ENCODE peak calls at places on chromosome 4, in nine cellular contexts. One of them, this sample, is unnamed.

GRCh38 chr4:149933120-149933519 is 117.5 kb upstream of the IQCM start:
- DNase-seq in CD8-positive, alpha-beta memory T cell: no peak
- DNase-seq in CD4-positive, CD25-positive, alpha-beta regulatory T cell: no peak
- DNase-seq in activated T-cell treated with anti-CD3 and anti-CD28 coated beads, Interleukin-2, amount 50 U/mL, for 24 hours: no peak
- DNase-seq in RKO: no peak
- DNase-seq in posterior cingulate gyrus: no peak
- DNase-seq in coronary artery: no peak
- DNase-seq in NCI-H446 treated with DMSO at 0.1 percent for 48 hours: no peak
- DNase-seq in SW480: no peak
- DNase-seq in this sample: no peak

GRCh38 chr4:22167201-22167600 is 218.6 kb upstream of the KCNIP4 start:
- DNase-seq in RKO: no peak
- DNase-seq in NCI-H446 treated with DMSO at 0.1 percent for 48 hours: no peak
- DNase-seq in activated T-cell treated with anti-CD3 and anti-CD28 coated beads, Interleukin-2, amount 50 U/mL, for 24 hours: no peak
- DNase-seq in CD8-positive, alpha-beta memory T cell: no peak
- DNase-seq in CD4-positive, CD25-positive, alpha-beta regulatory T cell: no peak
- DNase-seq in coronary artery: no peak
- DNase-seq in SW480: no peak
- DNase-seq in posterior cingulate gyrus: no peak
- DNase-seq in this sample: no peak

GRCh38 chr4:140095694-140096482 is 58.1 kb downstream of the MAML3 start:
- DNase-seq in coronary artery: no peak
- DNase-seq in CD4-positive, CD25-positive, alpha-beta regulatory T cell: peak; percentile 78
- DNase-seq in posterior cingulate gyrus: no peak
- DNase-seq in activated T-cell treated with anti-CD3 and anti-CD28 coated beads, Interleukin-2, amount 50 U/mL, for 24 hours: peak; percentile 73
- DNase-seq in SW480: peak; percentile 58
- DNase-seq in NCI-H446 treated with DMSO at 0.1 percent for 48 hours: no peak
- DNase-seq in RKO: peak; percentile 88
- DNase-seq in CD8-positive, alpha-beta memory T cell: peak; percentile 8
- DNase-seq in this sample: no peak

GRCh38 chr4:134282680-134283079 is 81.1 kb upstream of the PABPC4L start:
- DNase-seq in posterior cingulate gyrus: no peak
- DNase-seq in CD4-positive, CD25-positive, alpha-beta regulatory T cell: no peak
- DNase-seq in activated T-cell treated with anti-CD3 and anti-CD28 coated beads, Interleukin-2, amount 50 U/mL, for 24 hours: no peak
- DNase-seq in NCI-H446 treated with DMSO at 0.1 percent for 48 hours: no peak
- DNase-seq in RKO: no peak
- DNase-seq in CD8-positive, alpha-beta memory T cell: no peak
- DNase-seq in coronary artery: no peak
- DNase-seq in SW480: no peak
- DNase-seq in this sample: no peak

GRCh38 chr4:183185018-183185417 is 86.0 kb downstream of the WWC2 start:
- DNase-seq in NCI-H446 treated with DMSO at 0.1 percent for 48 hours: no peak
- DNase-seq in RKO: no peak
- DNase-seq in CD8-positive, alpha-beta memory T cell: no peak
- DNase-seq in coronary artery: no peak
- DNase-seq in activated T-cell treated with anti-CD3 and anti-CD28 coated beads, Interleukin-2, amount 50 U/mL, for 24 hours: no peak
- DNase-seq in CD4-positive, CD25-positive, alpha-beta regulatory T cell: no peak
- DNase-seq in SW480: no peak
- DNase-seq in posterior cingulate gyrus: no peak
- DNase-seq in this sample: no peak

GRCh38 chr4:114607086-114607485 is 8.5 kb downstream of the UGT8 start:
- DNase-seq in activated T-cell treated with anti-CD3 and anti-CD28 coated beads, Interleukin-2, amount 50 U/mL, for 24 hours: no peak
- DNase-seq in coronary artery: no peak
- DNase-seq in posterior cingulate gyrus: no peak
- DNase-seq in CD4-positive, CD25-positive, alpha-beta regulatory T cell: no peak
- DNase-seq in SW480: no peak
- DNase-seq in CD8-positive, alpha-beta memory T cell: no peak
- DNase-seq in NCI-H446 treated with DMSO at 0.1 percent for 48 hours: no peak
- DNase-seq in RKO: no peak
- DNase-seq in this sample: no peak

GRCh38 chr4:168451744-168452394 is 28.4 kb downstream of the DDX60L start:
- DNase-seq in CD4-positive, CD25-positive, alpha-beta regulatory T cell: no peak
- DNase-seq in coronary artery: no peak
- DNase-seq in CD8-positive, alpha-beta memory T cell: no peak
- DNase-seq in RKO: peak; percentile 67
- DNase-seq in SW480: peak; percentile 6
- DNase-seq in activated T-cell treated with anti-CD3 and anti-CD28 coated beads, Interleukin-2, amount 50 U/mL, for 24 hours: no peak
- DNase-seq in posterior cingulate gyrus: no peak
- DNase-seq in NCI-H446 treated with DMSO at 0.1 percent for 48 hours: no peak
- DNase-seq in this sample: no peak

GRCh38 chr4:158856852-158857251 is 88.0 kb downstream of the FNIP2 start:
- DNase-seq in SW480: peak; percentile 71
- DNase-seq in activated T-cell treated with anti-CD3 and anti-CD28 coated beads, Interleukin-2, amount 50 U/mL, for 24 hours: no peak
- DNase-seq in RKO: peak; percentile 73
- DNase-seq in posterior cingulate gyrus: no peak
- DNase-seq in coronary artery: no peak
- DNase-seq in CD8-positive, alpha-beta memory T cell: no peak
- DNase-seq in CD4-positive, CD25-positive, alpha-beta regulatory T cell: peak; percentile 32
- DNase-seq in NCI-H446 treated with DMSO at 0.1 percent for 48 hours: peak; percentile 9
- DNase-seq in this sample: no peak

GRCh38 chr4:139666735-139667266 is 1.2 kb downstream of the MGST2 start:
- DNase-seq in SW480: peak; percentile 61
- DNase-seq in coronary artery: no peak
- DNase-seq in RKO: peak; percentile 75
- DNase-seq in CD8-positive, alpha-beta memory T cell: no peak
- DNase-seq in NCI-H446 treated with DMSO at 0.1 percent for 48 hours: peak; percentile 61
- DNase-seq in posterior cingulate gyrus: no peak
- DNase-seq in CD4-positive, CD25-positive, alpha-beta regulatory T cell: no peak
- DNase-seq in activated T-cell treated with anti-CD3 and anti-CD28 coated beads, Interleukin-2, amount 50 U/mL, for 24 hours: no peak
- DNase-seq in this sample: no peak

GRCh38 chr4:94156816-94157215 is 50.8 kb upstream of the SMARCAD1 start:
- DNase-seq in CD4-positive, CD25-positive, alpha-beta regulatory T cell: no peak
- DNase-seq in NCI-H446 treated with DMSO at 0.1 percent for 48 hours: no peak
- DNase-seq in CD8-positive, alpha-beta memory T cell: no peak
- DNase-seq in SW480: no peak
- DNase-seq in coronary artery: no peak
- DNase-seq in RKO: no peak
- DNase-seq in activated T-cell treated with anti-CD3 and anti-CD28 coated beads, Interleukin-2, amount 50 U/mL, for 24 hours: no peak
- DNase-seq in posterior cingulate gyrus: no peak
- DNase-seq in this sample: no peak

GRCh38 chr4:122854860-122855259 is 28.2 kb downstream of the FGF2 start:
- DNase-seq in NCI-H446 treated with DMSO at 0.1 percent for 48 hours: peak; percentile 71
- DNase-seq in CD8-positive, alpha-beta memory T cell: no peak
- DNase-seq in CD4-positive, CD25-positive, alpha-beta regulatory T cell: no peak
- DNase-seq in RKO: no peak
- DNase-seq in posterior cingulate gyrus: peak; percentile 36
- DNase-seq in SW480: no peak
- DNase-seq in activated T-cell treated with anti-CD3 and anti-CD28 coated beads, Interleukin-2, amount 50 U/mL, for 24 hours: no peak
- DNase-seq in coronary artery: no peak
- DNase-seq in this sample: peak; percentile 53

GRCh38 chr4:127997534-127998388 is 32.6 kb downstream of the ABHD18 start:
- DNase-seq in posterior cingulate gyrus: no peak
- DNase-seq in CD8-positive, alpha-beta memory T cell: no peak
- DNase-seq in NCI-H446 treated with DMSO at 0.1 percent for 48 hours: no peak
- DNase-seq in activated T-cell treated with anti-CD3 and anti-CD28 coated beads, Interleukin-2, amount 50 U/mL, for 24 hours: no peak
- DNase-seq in coronary artery: no peak
- DNase-seq in SW480: no peak
- DNase-seq in RKO: peak; percentile 83
- DNase-seq in CD4-positive, CD25-positive, alpha-beta regulatory T cell: peak; percentile 13
- DNase-seq in this sample: no peak

GRCh38 chr4:102454981-102455690 is 46.0 kb upstream of the NFKB1 start:
- DNase-seq in activated T-cell treated with anti-CD3 and anti-CD28 coated beads, Interleukin-2, amount 50 U/mL, for 24 hours: no peak
- DNase-seq in SW480: no peak
- DNase-seq in RKO: no peak
- DNase-seq in CD4-positive, CD25-positive, alpha-beta regulatory T cell: no peak
- DNase-seq in CD8-positive, alpha-beta memory T cell: no peak
- DNase-seq in NCI-H446 treated with DMSO at 0.1 percent for 48 hours: no peak
- DNase-seq in posterior cingulate gyrus: no peak
- DNase-seq in coronary artery: no peak
- DNase-seq in this sample: no peak

GRCh38 chr4:8439168-8439567 is 1.4 kb downstream of the ACOX3 start:
- DNase-seq in SW480: no peak
- DNase-seq in posterior cingulate gyrus: no peak
- DNase-seq in CD4-positive, CD25-positive, alpha-beta regulatory T cell: no peak
- DNase-seq in NCI-H446 treated with DMSO at 0.1 percent for 48 hours: no peak
- DNase-seq in CD8-positive, alpha-beta memory T cell: no peak
- DNase-seq in RKO: peak; percentile 8
- DNase-seq in coronary artery: no peak
- DNase-seq in activated T-cell treated with anti-CD3 and anti-CD28 coated beads, Interleukin-2, amount 50 U/mL, for 24 hours: no peak
- DNase-seq in this sample: no peak

GRCh38 chr4:55993994-55994657 is 45.4 kb downstream of the CEP135 start:
- DNase-seq in NCI-H446 treated with DMSO at 0.1 percent for 48 hours: no peak
- DNase-seq in activated T-cell treated with anti-CD3 and anti-CD28 coated beads, Interleukin-2, amount 50 U/mL, for 24 hours: peak; percentile 31
- DNase-seq in RKO: no peak
- DNase-seq in SW480: no peak
- DNase-seq in coronary artery: no peak
- DNase-seq in CD8-positive, alpha-beta memory T cell: no peak
- DNase-seq in CD4-positive, CD25-positive, alpha-beta regulatory T cell: no peak
- DNase-seq in posterior cingulate gyrus: no peak
- DNase-seq in this sample: no peak

GRCh38 chr4:86657382-86657781 is 63.3 kb downstream of the PTPN13 start:
- DNase-seq in coronary artery: no peak
- DNase-seq in RKO: no peak
- DNase-seq in CD8-positive, alpha-beta memory T cell: no peak
- DNase-seq in SW480: no peak
- DNase-seq in CD4-positive, CD25-positive, alpha-beta regulatory T cell: no peak
- DNase-seq in NCI-H446 treated with DMSO at 0.1 percent for 48 hours: no peak
- DNase-seq in posterior cingulate gyrus: no peak
- DNase-seq in activated T-cell treated with anti-CD3 and anti-CD28 coated beads, Interleukin-2, amount 50 U/mL, for 24 hours: no peak
- DNase-seq in this sample: no peak

GRCh38 chr4:23770011-23770410 is 119.8 kb downstream of the PPARGC1A start:
- DNase-seq in activated T-cell treated with anti-CD3 and anti-CD28 coated beads, Interleukin-2, amount 50 U/mL, for 24 hours: no peak
- DNase-seq in posterior cingulate gyrus: no peak
- DNase-seq in NCI-H446 treated with DMSO at 0.1 percent for 48 hours: no peak
- DNase-seq in CD4-positive, CD25-positive, alpha-beta regulatory T cell: no peak
- DNase-seq in SW480: no peak
- DNase-seq in CD8-positive, alpha-beta memory T cell: no peak
- DNase-seq in RKO: no peak
- DNase-seq in coronary artery: no peak
- DNase-seq in this sample: no peak

GRCh38 chr4:99586322-99586721 is 11.7 kb downstream of the MTTP start:
- DNase-seq in activated T-cell treated with anti-CD3 and anti-CD28 coated beads, Interleukin-2, amount 50 U/mL, for 24 hours: no peak
- DNase-seq in NCI-H446 treated with DMSO at 0.1 percent for 48 hours: no peak
- DNase-seq in posterior cingulate gyrus: no peak
- DNase-seq in CD4-positive, CD25-positive, alpha-beta regulatory T cell: no peak
- DNase-seq in CD8-positive, alpha-beta memory T cell: no peak
- DNase-seq in RKO: no peak
- DNase-seq in coronary artery: no peak
- DNase-seq in SW480: no peak
- DNase-seq in this sample: no peak

GRCh38 chr4:140346136-140346535 is 27.3 kb upstream of the SCOC start:
- DNase-seq in activated T-cell treated with anti-CD3 and anti-CD28 coated beads, Interleukin-2, amount 50 U/mL, for 24 hours: no peak
- DNase-seq in posterior cingulate gyrus: no peak
- DNase-seq in NCI-H446 treated with DMSO at 0.1 percent for 48 hours: no peak
- DNase-seq in RKO: no peak
- DNase-seq in CD8-positive, alpha-beta memory T cell: no peak
- DNase-seq in SW480: no peak
- DNase-seq in CD4-positive, CD25-positive, alpha-beta regulatory T cell: no peak
- DNase-seq in coronary artery: no peak
- DNase-seq in this sample: no peak

GRCh38 chr4:26281876-26282275 is 38.9 kb upstream of the RBPJ start:
- DNase-seq in posterior cingulate gyrus: no peak
- DNase-seq in CD8-positive, alpha-beta memory T cell: no peak
- DNase-seq in activated T-cell treated with anti-CD3 and anti-CD28 coated beads, Interleukin-2, amount 50 U/mL, for 24 hours: no peak
- DNase-seq in CD4-positive, CD25-positive, alpha-beta regulatory T cell: no peak
- DNase-seq in SW480: no peak
- DNase-seq in RKO: no peak
- DNase-seq in coronary artery: no peak
- DNase-seq in NCI-H446 treated with DMSO at 0.1 percent for 48 hours: no peak
- DNase-seq in this sample: no peak

GRCh38 chr4:53313510-53313909 is 52.4 kb downstream of the SCFD2 start:
- DNase-seq in RKO: peak; percentile 40
- DNase-seq in SW480: peak; percentile 17
- DNase-seq in posterior cingulate gyrus: peak; percentile 15
- DNase-seq in CD8-positive, alpha-beta memory T cell: no peak
- DNase-seq in activated T-cell treated with anti-CD3 and anti-CD28 coated beads, Interleukin-2, amount 50 U/mL, for 24 hours: no peak
- DNase-seq in coronary artery: no peak
- DNase-seq in CD4-positive, CD25-positive, alpha-beta regulatory T cell: no peak
- DNase-seq in NCI-H446 treated with DMSO at 0.1 percent for 48 hours: no peak
- DNase-seq in this sample: no peak

GRCh38 chr4:42554072-42554471 is 102.8 kb downstream of the ATP8A1 start:
- DNase-seq in posterior cingulate gyrus: no peak
- DNase-seq in NCI-H446 treated with DMSO at 0.1 percent for 48 hours: no peak
- DNase-seq in RKO: no peak
- DNase-seq in SW480: no peak
- DNase-seq in CD4-positive, CD25-positive, alpha-beta regulatory T cell: no peak
- DNase-seq in coronary artery: no peak
- DNase-seq in activated T-cell treated with anti-CD3 and anti-CD28 coated beads, Interleukin-2, amount 50 U/mL, for 24 hours: no peak
- DNase-seq in CD8-positive, alpha-beta memory T cell: no peak
- DNase-seq in this sample: no peak